ENCODE peak calls at places on chromosomes 6 and 20, in six cellular contexts. Y, E, S, W, R and M are unnamed samples.

GRCh38 chr6:83708970-83709747 is at the start of gene SNAP91:
- DNase-seq in E (peak), R (no peak), Y (peak), S (peak), W (peak), M (peak)

GRCh38 chr6:135869857-135870256 is 18.4 kb downstream of the PDE7B start:
- DNase-seq in E (no peak), W (no peak), S (no peak), Y (no peak), R (no peak), M (no peak)

GRCh38 chr6:37433657-37434271 is 743 bp downstream of the CMTR1 start:
- DNase-seq in R (peak), E (peak), S (peak), W (no peak), Y (peak), M (peak)

GRCh38 chr20:19981091-19981490 is 36.1 kb upstream of the NAA20 start:
- DNase-seq in E (no peak), R (no peak), Y (no peak), W (no peak), S (no peak), M (no peak)

GRCh38 chr6:165889636-165890403 is 226.8 kb upstream of the PDE10A start:
- DNase-seq in Y (no peak), W (peak), E (peak), R (peak), S (peak), M (peak)

GRCh38 chr6:88808381-88808780 is 155.0 kb downstream of the RNGTT start:
- DNase-seq in S (no peak), R (no peak), E (no peak), W (no peak), Y (no peak), M (no peak)

GRCh38 chr20:46545827-46546138 is 4.7 kb downstream of the OCSTAMP start:
- DNase-seq in S (no peak), E (no peak), W (no peak), R (no peak), Y (no peak), M (no peak)

GRCh38 chr6:99148111-99148510 is 200.4 kb upstream of the FBXL4 start:
- DNase-seq in E (no peak), S (peak), R (no peak), W (no peak), Y (no peak), M (no peak)

GRCh38 chr6:90044833-90045337 is 150.6 kb downstream of the GJA10 start:
- DNase-seq in S (no peak), Y (no peak), W (no peak), E (no peak), R (no peak), M (no peak)

GRCh38 chr6:56710967-56711366 is 68.3 kb upstream of the DST start:
- DNase-seq in Y (no peak), E (no peak), S (no peak), R (no peak), W (no peak), M (no peak)
- TF ChIP-seq CTCF in Y (no peak), E (no peak), S (peak), R (no peak), W (peak), M (no peak)

DNA sequence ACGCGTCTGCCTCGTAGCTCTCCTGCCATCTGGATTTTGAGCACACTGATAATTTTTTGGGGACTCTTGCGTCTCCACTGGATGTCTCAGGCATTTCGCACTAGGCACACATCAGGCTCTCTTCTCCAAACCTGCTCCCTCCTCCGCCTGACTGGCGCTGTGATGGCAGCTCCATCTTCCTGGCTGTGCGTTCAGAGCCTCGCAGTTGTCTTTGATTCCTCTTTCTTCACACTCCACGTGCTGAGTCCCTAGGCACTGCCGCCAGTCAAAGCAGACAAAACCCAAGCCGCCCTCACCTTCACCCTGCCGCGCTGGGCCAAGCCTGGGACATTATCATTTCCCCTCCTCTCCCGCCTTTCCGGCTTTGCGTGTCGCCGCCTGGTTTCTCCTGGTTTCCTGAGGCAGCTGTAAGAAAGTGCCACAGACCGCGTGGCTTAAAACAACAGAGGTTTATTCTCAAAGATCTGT is 778 bp downstream of the PSMG4 start:
- DNase-seq in E (peak), W (no peak), R (peak), S (peak), Y (peak), M (peak)
- TF ChIP-seq CTCF in E (no peak), W (no peak), R (no peak), S (peak), Y (no peak), M (no peak)

DNA sequence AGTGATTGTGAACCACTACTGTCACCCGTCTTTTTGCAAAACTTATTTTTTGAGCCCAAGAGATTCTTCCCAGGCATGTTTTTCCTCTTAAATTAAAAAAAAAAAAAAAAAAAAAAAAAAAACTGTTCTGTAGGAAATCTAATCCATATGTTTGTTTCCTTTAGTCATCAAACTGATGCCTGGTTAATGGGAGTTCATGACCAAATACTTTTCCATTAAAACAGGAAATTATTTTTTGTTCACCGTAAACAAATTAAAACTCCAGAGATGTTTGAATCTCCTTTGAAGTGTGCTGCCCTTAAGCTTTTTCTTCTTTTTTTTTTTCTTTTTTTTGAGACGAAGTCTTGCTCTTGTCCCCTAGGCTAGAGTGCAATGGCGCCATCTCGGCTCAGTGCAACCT is 53.5 kb downstream of the MYLIP start:
- DNase-seq in W (no peak), Y (no peak), E (no peak), S (no peak), R (no peak), M (no peak)
- TF ChIP-seq CTCF in W (no peak), Y (no peak), E (no peak), S (no peak), R (no peak), M (no peak)

GRCh38 chr6:128554302-128554701 is 33.9 kb upstream of the PTPRK start:
- DNase-seq in Y (no peak), E (no peak), R (no peak), W (no peak), S (no peak), M (no peak)
- TF ChIP-seq CTCF in Y (peak), E (no peak), R (peak), W (peak), S (peak), M (no peak)

GRCh38 chr20:51387125-51387865 is 155.2 kb downstream of the NFATC2 start:
- DNase-seq in Y (no peak), S (peak), R (peak), E (no peak), W (no peak), M (no peak)

GRCh38 chr20:51383891-51384510 is 158.5 kb downstream of the NFATC2 start:
- DNase-seq in R (no peak), S (no peak), E (no peak), W (no peak), Y (no peak), M (no peak)

GRCh38 chr20:51384854-51385253 is 157.7 kb downstream of the NFATC2 start:
- DNase-seq in S (no peak), E (no peak), W (no peak), Y (no peak), R (no peak), M (no peak)

GRCh38 chr20:51386586-51386985 is 155.9 kb downstream of the NFATC2 start:
- DNase-seq in Y (no peak), R (peak), S (no peak), W (no peak), E (no peak), M (no peak)

GRCh38 chr20:51385941-51386530 is 156.5 kb downstream of the NFATC2 start:
- DNase-seq in S (peak), Y (no peak), W (peak), R (peak), E (no peak), M (no peak)
- TF ChIP-seq CTCF in S (peak), Y (no peak), W (peak), R (peak), E (peak), M (peak)

DNA sequence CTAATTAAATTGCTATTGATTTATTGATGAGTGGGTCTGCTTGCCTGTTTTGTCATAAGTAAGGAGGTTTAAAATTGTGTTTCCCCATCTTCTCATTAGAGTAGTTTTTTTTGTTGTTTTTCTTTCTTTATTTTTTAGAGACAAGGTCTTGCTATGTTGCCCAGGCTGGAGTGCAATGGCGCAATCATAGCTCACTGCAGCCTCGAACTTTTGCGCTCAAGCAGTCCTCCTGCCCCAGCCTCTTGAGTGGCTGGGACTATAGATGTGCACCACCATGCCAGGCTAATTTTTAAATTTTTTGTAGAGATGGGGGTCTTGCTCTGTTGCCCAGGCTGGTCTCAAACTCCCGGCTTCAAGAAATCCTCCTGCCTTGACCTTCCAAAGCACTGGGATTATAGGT is 31.0 kb downstream of the ANKS1A start:
- DNase-seq in Y (no peak), E (no peak), S (no peak), R (no peak), W (no peak), M (no peak)
- TF ChIP-seq CTCF in Y (no peak), E (no peak), S (no peak), R (no peak), W (no peak), M (no peak)

GRCh38 chr20:62157387-62158087 is 14.0 kb downstream of the SS18L1 start:
- DNase-seq in S (no peak), E (no peak), Y (no peak), R (no peak), W (no peak), M (no peak)

GRCh38 chr20:62156254-62156556 is 12.6 kb downstream of the SS18L1 start:
- DNase-seq in W (no peak), R (no peak), S (no peak), Y (no peak), E (no peak), M (no peak)

GRCh38 chr20:62158088-62158400 is 14.5 kb downstream of the SS18L1 start:
- DNase-seq in Y (no peak), S (no peak), R (no peak), W (no peak), E (no peak), M (no peak)

GRCh38 chr20:62155428-62156253 is 12.1 kb downstream of the SS18L1 start:
- DNase-seq in Y (no peak), E (no peak), S (peak), W (no peak), R (no peak), M (no peak)

GRCh38 chr20:62156592-62157386 is 13.2 kb downstream of the SS18L1 start:
- DNase-seq in W (peak), R (peak), Y (peak), S (peak), E (peak), M (peak)
- TF ChIP-seq CTCF in W (peak), R (peak), Y (peak), S (peak), E (peak), M (peak)

DNA sequence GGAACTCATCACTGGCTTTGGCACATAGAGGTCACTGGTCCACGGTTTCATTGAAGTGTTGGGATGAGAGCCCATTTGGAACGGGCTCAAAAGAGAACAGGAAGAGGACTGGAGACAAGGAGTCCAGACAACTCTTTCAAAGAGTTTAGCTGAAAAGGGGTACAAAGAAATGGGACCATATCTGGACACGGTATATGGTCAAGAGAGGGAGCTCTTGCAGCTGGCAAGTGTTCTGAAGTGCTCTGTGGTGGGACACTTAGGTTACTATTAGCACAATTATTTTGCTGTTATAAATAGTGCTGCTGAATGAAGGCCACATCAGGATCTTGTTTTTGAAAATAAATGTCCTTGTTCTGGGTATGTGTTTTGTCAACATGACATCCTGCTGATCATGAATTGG is 4.6 kb downstream of the SGK2 start:
- DNase-seq in Y (no peak), S (no peak), E (no peak), R (peak), W (no peak), M (no peak)
- TF ChIP-seq CTCF in Y (no peak), S (no peak), E (peak), R (peak), W (no peak), M (no peak)

GRCh38 chr6:128095362-128095761 is 194.5 kb upstream of the THEMIS start:
- DNase-seq in Y (no peak), R (no peak), E (no peak), W (no peak), S (no peak), M (no peak)

GRCh38 chr6:128098000-128098581 is 197.2 kb upstream of the THEMIS start:
- DNase-seq in W (no peak), S (no peak), E (no peak), R (no peak), Y (no peak), M (no peak)

DNA sequence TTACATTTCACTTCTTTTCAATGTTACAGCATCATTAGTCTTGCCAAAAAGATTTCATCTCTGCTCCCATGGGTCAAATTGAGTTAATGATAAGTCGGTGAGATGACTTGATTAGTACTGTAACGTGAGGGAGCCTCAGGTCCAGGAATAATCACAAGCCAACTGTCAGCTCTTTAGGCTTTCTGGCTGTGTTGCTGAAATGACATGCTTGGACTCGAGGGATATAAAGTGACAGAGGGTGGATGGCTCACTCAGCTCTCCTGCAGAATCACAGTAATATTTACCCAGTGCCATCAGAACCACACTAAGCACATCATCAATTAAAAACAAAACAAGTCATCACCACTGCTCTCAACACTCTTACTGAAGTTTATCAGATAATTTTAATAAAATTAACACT is 196.2 kb upstream of the THEMIS start:
- DNase-seq in R (no peak), W (no peak), Y (no peak), S (no peak), E (peak), M (no peak)
- TF ChIP-seq CTCF in R (no peak), W (no peak), Y (no peak), S (no peak), E (no peak), M (no peak)